ENCODE peak calls at places on chromosomes 6 and 20, in four cellular contexts. A is GM23248, L is PC-3, W is GM23338. N is an unnamed sample.

GRCh38 chr6:93749191-93749590 is 329.8 kb upstream of the EPHA7 start:
- DNase-seq in A (no peak), L (no peak), W (no peak), N (no peak)

GRCh38 chr6:35583893-35584688 is 71.4 kb upstream of the TULP1 start:
- DNase-seq in A (peak; percentile 76), L (peak; percentile 85), W (peak; percentile 91), N (peak; percentile 81)

GRCh38 chr6:46010771-46011170 is 4.9 kb downstream of the CLIC5 start:
- DNase-seq in A (peak; percentile 6), L (no peak), W (no peak), N (no peak)

GRCh38 chr6:1821188-1822183 is 211.8 kb downstream of the FOXC1 start:
- DNase-seq in A (peak; percentile 63), L (no peak), W (no peak), N (peak; percentile 80)

GRCh38 chr6:118789419-118789818 is 104.5 kb upstream of the ASF1A start:
- DNase-seq in A (no peak), L (no peak), W (no peak), N (no peak)

GRCh38 chr6:95228636-95229035 is 348.7 kb upstream of the MANEA start:
- DNase-seq in A (no peak), L (no peak), W (no peak), N (no peak)

GRCh38 chr20:24208652-24209051 is 220.1 kb upstream of the GGTLC1 start:
- DNase-seq in A (no peak), L (peak; percentile 34), W (peak; percentile 67), N (no peak)

GRCh38 chr6:138372711-138373463 is 4.8 kb upstream of the SMIM28 start:
- DNase-seq in A (peak; percentile 24), L (peak; percentile 54), W (no peak), N (no peak)

GRCh38 chr6:110484321-110484720 is 7.9 kb upstream of the SLC22A16 start:
- DNase-seq in A (no peak), L (peak; percentile 84), W (no peak), N (no peak)

GRCh38 chr6:87730310-87730709 is 28.3 kb upstream of the AKIRIN2 start:
- DNase-seq in A (peak; percentile 68), L (peak; percentile 80), W (no peak), N (no peak)

GRCh38 chr6:137056121-137056880 is 11.5 kb upstream of the IL20RA start:
- DNase-seq in A (no peak), L (peak; percentile 88), W (no peak), N (no peak)

GRCh38 chr6:167851349-167851952 is 24.7 kb downstream of the AFDN start:
- DNase-seq in A (no peak), L (no peak), W (no peak), N (no peak)

GRCh38 chr6:142518126-142518525 is 216.3 kb downstream of the ADGRG6 start:
- DNase-seq in A (no peak), L (peak; percentile 11), W (no peak), N (no peak)

GRCh38 chr6:34149831-34150400 is 4.0 kb upstream of the GRM4 start:
- DNase-seq in A (no peak), L (no peak), W (no peak), N (no peak)

GRCh38 chr20:51563597-51564332 is 21.2 kb upstream of the NFATC2 start:
- DNase-seq in A (peak; percentile 90), L (peak; percentile 90), W (peak; percentile 79), N (no peak)

GRCh38 chr20:47713163-47713562 is 72.1 kb downstream of the SULF2 start:
- DNase-seq in A (no peak), L (no peak), W (no peak), N (no peak)

GRCh38 chr6:116060572-116061283 is at the start of gene FRK:
- DNase-seq in A (peak; percentile 70), L (peak; percentile 64), W (peak; percentile 49), N (peak; percentile 32)

GRCh38 chr6:163095401-163095800 is 319.1 kb upstream of the QKI start:
- DNase-seq in A (no peak), L (no peak), W (no peak), N (no peak)

GRCh38 chr6:37699138-37699766 is 1.6 kb upstream of the MDGA1 start:
- DNase-seq in A (no peak), L (no peak), W (no peak), N (peak; percentile 61)

GRCh38 chr6:162313922-162314660 is 413.5 kb downstream of the PRKN start:
- DNase-seq in A (no peak), L (no peak), W (no peak), N (no peak)

GRCh38 chr6:1643111-1643510 is 33.4 kb downstream of the FOXC1 start:
- DNase-seq in A (no peak), L (no peak), W (no peak), N (no peak)

GRCh38 chr6:108176281-108177089 is 10.7 kb downstream of the NR2E1 start:
- DNase-seq in A (no peak), L (no peak), W (peak; percentile 59), N (no peak)

DNA sequence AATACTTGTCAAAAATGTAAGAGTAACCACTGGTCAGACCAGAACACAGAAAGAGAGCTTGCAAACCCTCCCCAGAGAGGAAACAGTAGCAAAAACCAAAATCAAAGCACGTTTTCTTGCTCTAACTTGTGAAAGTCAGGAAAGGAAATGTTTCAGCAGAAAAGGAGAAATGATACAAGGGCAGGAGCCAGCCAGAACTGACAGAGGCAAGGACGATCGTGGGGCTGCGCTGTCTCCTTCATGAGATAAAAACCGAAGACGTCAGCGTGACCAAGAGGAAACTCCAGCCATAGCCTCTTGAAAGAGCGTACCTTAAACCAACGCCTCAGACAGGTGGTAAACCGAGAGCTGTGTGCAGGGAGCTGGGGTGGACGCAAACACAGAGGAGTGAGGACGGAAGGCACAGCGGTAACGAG is 27.5 kb downstream of the LAMA5 start:
- DNase-seq in A (no peak), L (no peak), W (no peak), N (peak; percentile 93)
- H3K4me2 ChIP-seq in A (no peak overlapping the region), L (no peak overlapping the region), W (no peak overlapping the region), N (peak overlapping the region; percentile 74)

DNA sequence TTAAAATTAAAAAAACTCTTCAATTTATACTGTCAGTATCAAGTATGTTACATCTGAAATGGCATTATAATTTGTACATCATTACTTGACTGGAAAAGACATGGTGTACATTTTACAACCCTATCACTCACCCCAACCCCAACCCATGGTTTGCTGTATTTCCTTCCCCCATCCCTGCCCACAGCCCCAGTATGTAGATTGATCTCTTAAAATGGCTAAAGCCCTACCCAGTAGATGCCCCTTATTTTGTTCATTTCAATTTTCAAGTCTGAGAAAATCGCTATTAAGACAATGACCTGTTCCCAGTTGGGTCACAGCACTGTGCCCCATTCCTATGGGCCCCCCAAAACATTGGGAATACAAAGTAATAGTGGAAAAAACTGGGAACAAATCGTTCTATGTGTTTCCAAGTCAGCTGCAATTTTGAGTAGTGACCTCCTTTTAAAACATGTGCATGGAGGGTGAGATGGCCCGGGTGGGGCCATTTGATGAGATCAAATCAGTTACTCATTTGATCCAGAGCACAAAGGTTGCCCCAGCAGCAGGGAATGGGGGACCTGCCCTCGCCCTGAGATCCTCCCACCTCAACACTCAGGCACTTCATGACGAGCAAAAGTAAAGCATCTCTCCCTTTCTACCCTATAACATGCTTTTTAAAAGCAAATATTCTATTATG is 13.3 kb downstream of the EZR start:
- DNase-seq in A (no peak), L (no peak), W (no peak), N (no peak)
- H3F3A ChIP-seq in A (no peaks in the 10 kb centered on the region), L (no peaks in the 10 kb centered on the region), W (peaks cover 10% of the 10 kb centered on the region), N (peaks cover 9% of the 10 kb centered on the region)

GRCh38 chr6:43559328-43559727 is 16.5 kb downstream of the XPO5 start:
- DNase-seq in A (no peak), L (no peak), W (no peak), N (no peak)
- H3K36me3 ChIP-seq in A (peaks cover 80% of the 10 kb centered on the region), L (peaks cover 59% of the 10 kb centered on the region), W (peaks cover 97% of the 10 kb centered on the region), N (peaks cover 6% of the 10 kb centered on the region)

GRCh38 chr20:3275966-3276365 is 37.0 kb upstream of the SLC4A11 start:
- DNase-seq in A (peak; percentile 11), L (no peak), W (no peak), N (no peak)
- H3K4me2 ChIP-seq in A (no peak overlapping the region), L (no peak overlapping the region), W (no peak overlapping the region), N (no peak overlapping the region)

GRCh38 chr6:41591122-41591521 is 44.9 kb downstream of the FOXP4 start:
- DNase-seq in A (no peak), L (no peak), W (no peak), N (no peak)

GRCh38 chr6:41587223-41587879 is 41.2 kb downstream of the FOXP4 start:
- DNase-seq in A (no peak), L (no peak), W (no peak), N (no peak)

GRCh38 chr6:41589636-41590622 is 43.7 kb downstream of the FOXP4 start:
- DNase-seq in A (no peak), L (no peak), W (no peak), N (no peak)

GRCh38 chr6:41588083-41588482 is 41.9 kb downstream of the FOXP4 start:
- DNase-seq in A (no peak), L (no peak), W (no peak), N (no peak)

DNA sequence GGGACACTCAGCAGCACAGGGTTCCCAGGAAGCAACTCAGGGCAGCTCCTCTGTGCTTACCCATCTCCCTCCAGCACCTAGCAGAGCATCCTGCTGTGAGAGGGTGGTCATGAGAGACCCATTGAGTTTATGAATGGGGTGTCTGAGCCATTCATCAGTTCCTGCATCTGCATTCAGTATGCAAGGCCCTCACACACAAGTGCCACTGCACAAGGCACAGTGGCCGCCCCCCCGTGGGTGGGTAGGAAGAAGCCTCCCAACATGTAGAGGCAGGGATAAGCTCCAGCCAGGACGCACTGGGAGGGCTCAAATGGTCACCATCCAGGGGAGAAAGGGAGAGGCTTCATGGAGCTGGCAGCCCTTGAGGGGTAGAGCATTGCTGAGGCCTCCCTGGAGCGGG is 43.0 kb downstream of the FOXP4 start:
- DNase-seq in A (no peak), L (no peak), W (no peak), N (no peak)
- H3F3A ChIP-seq in A (peaks cover 8% of the 10 kb centered on the region), L (no peaks in the 10 kb centered on the region), W (no peaks in the 10 kb centered on the region), N (no peaks in the 10 kb centered on the region)

GRCh38 chr20:4788314-4788713 is 66.6 kb downstream of the PRND start:
- DNase-seq in A (no peak), L (no peak), W (no peak), N (no peak)
- H3K36me3 ChIP-seq in A (no peaks in the 10 kb centered on the region), L (no peaks in the 10 kb centered on the region), W (peaks cover 7% of the 10 kb centered on the region), N (no peaks in the 10 kb centered on the region)

DNA sequence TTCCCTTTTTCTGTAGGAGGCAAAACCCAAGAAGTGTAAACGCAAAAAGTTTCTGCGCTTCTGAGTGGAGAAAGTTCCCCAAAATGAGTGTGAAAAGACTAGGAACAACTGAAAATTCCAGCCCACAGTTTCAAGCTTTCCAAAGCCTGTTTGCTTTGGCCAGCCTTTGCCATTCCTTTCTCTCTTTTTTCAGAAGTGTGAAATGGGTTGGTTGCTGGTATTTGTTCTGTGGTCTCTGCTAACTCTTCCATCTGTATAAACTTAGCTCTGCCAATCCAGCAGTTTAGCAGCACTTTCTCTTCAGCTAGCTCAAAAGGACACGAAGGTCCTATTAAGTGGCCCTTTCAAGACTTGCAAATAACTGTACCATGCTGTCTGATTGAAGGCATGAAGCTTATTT is 491.3 kb downstream of the MAFB start:
- DNase-seq in A (peak; percentile 6), L (no peak), W (no peak), N (no peak)
- H3K4me2 ChIP-seq in A (no peak overlapping the region), L (no peak overlapping the region), W (no peak overlapping the region), N (no peak overlapping the region)

DNA sequence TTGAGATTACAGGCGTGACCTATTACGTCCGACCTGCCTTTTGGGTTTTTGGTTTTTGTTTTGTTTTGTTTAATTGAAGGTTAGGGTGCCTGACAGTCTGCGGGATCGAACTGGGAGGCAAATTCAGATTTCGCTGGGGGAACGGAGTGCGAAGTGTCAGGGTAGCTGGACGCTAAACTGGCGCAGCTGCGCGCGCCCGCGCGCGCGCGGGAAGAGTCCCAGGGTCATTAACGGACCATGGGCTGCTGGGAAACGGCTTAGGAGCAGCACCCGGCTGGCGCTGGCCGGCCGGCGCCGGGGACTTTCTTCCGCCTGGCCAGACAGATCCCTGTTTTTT is 6.8 kb downstream of the HSPA1B start:
- DNase-seq in A (peak; percentile 95), L (peak; percentile 85), W (peak; percentile 94), N (peak; percentile 90)
- H3F3A ChIP-seq in A (peaks cover 38% of the 10 kb centered on the region), L (peaks cover 23% of the 10 kb centered on the region), W (peaks cover 51% of the 10 kb centered on the region), N (peaks cover 90% of the 10 kb centered on the region)